ENCODE peak calls at places on chromosomes 16 and 17, in seven cellular contexts. I, D, P, V, F, T and A are unnamed samples.
A peak's percentile ranks its signal among the peaks of the same experiment; 100 is the strongest.

GRCh38 chr17:28968269-28968913 is 17.1 kb upstream of the PHF12 start:
- DNase-seq in I (no peak), D (no peak), P (no peak), V (no peak), F (no peak), T (no peak), A (no peak)

GRCh38 chr17:33385133-33385532 is 92.0 kb upstream of the ASIC2 start:
- DNase-seq in I (no peak), D (no peak), P (no peak), V (no peak), F (no peak), T (no peak), A (no peak)

GRCh38 chr16:70737377-70738082 is 51.7 kb upstream of the MTSS2 start:
- DNase-seq in I (peak; percentile 52), D (peak; percentile 83), P (peak; percentile 78), V (peak; percentile 34), F (peak; percentile 62), T (peak; percentile 89), A (peak; percentile 80)

GRCh38 chr16:11202260-11203091 is 53.5 kb downstream of the SOCS1 start:
- DNase-seq in I (no peak), D (no peak), P (no peak), V (no peak), F (no peak), T (no peak), A (peak; percentile 33)

GRCh38 chr17:74478369-74479100 is 12.1 kb downstream of the CD300A start:
- DNase-seq in I (no peak), D (no peak), P (no peak), V (no peak), F (peak; percentile 56), T (no peak), A (no peak)

GRCh38 chr17:72120878-72121163 is at the start of gene SOX9:
- DNase-seq in I (peak; percentile 92), D (peak; percentile 89), P (peak; percentile 90), V (no peak), F (peak; percentile 97), T (peak; percentile 93), A (peak; percentile 93)

GRCh38 chr17:58335779-58336455 is 7.3 kb upstream of the TSPOAP1 start:
- DNase-seq in I (no peak), D (no peak), P (no peak), V (peak; percentile 65), F (peak; percentile 32), T (no peak), A (no peak)

GRCh38 chr17:80892900-80893603 is 98.6 kb upstream of the CHMP6 start:
- DNase-seq in I (no peak), D (no peak), P (no peak), V (peak; percentile 57), F (no peak), T (no peak), A (peak; percentile 70)

GRCh38 chr16:85446846-85447656 is 166.1 kb upstream of the GSE1 start:
- DNase-seq in I (no peak), D (no peak), P (no peak), V (no peak), F (peak; percentile 63), T (no peak), A (no peak)

GRCh38 chr17:75976175-75976848 is 2.7 kb downstream of the ACOX1 start:
- DNase-seq in I (no peak), D (no peak), P (no peak), V (no peak), F (no peak), T (no peak), A (no peak)

GRCh38 chr16:84079664-84080063 is 37.1 kb upstream of the SLC38A8 start:
- DNase-seq in I (no peak), D (no peak), P (no peak), V (no peak), F (no peak), T (no peak), A (no peak)

GRCh38 chr16:67490330-67491096 is 7.2 kb upstream of the AGRP start:
- DNase-seq in I (no peak), D (no peak), P (no peak), V (no peak), F (no peak), T (no peak), A (no peak)

GRCh38 chr17:7018331-7018964 is 4.4 kb upstream of the BCL6B start:
- DNase-seq in I (no peak), D (no peak), P (peak; percentile 74), V (no peak), F (no peak), T (peak; percentile 89), A (no peak)

GRCh38 chr16:13084331-13084730 is 182.9 kb downstream of the SHISA9 start:
- DNase-seq in I (no peak), D (no peak), P (no peak), V (no peak), F (peak; percentile 65), T (no peak), A (no peak)

GRCh38 chr16:11794447-11794846 is 2.6 kb downstream of the ZC3H7A start:
- DNase-seq in I (no peak), D (no peak), P (no peak), V (no peak), F (no peak), T (no peak), A (no peak)

GRCh38 chr17:75913537-75914210 is 9.0 kb upstream of the MRPL38 start:
- DNase-seq in I (no peak), D (no peak), P (no peak), V (no peak), F (no peak), T (no peak), A (no peak)

GRCh38 chr17:31678431-31678830 is 180.6 kb downstream of the COPRS start:
- DNase-seq in I (no peak), D (no peak), P (no peak), V (no peak), F (no peak), T (peak; percentile 33), A (no peak)

GRCh38 chr17:18859256-18859655 is 1.3 kb downstream of the PRPSAP2 start:
- DNase-seq in I (no peak), D (no peak), P (no peak), V (no peak), F (no peak), T (peak; percentile 63), A (peak; percentile 58)

GRCh38 chr16:19138601-19139000 is 24.8 kb downstream of the ITPRIPL2 start:
- DNase-seq in I (peak; percentile 66), D (peak; percentile 71), P (peak; percentile 74), V (no peak), F (peak; percentile 75), T (no peak), A (peak; percentile 52)

GRCh38 chr16:89174877-89175276 is 3.3 kb downstream of the CDH15 start:
- DNase-seq in I (no peak), D (no peak), P (no peak), V (no peak), F (no peak), T (no peak), A (no peak)

GRCh38 chr16:1300664-1301476 is 8.6 kb upstream of the UBE2I start:
- DNase-seq in I (peak; percentile 70), D (peak; percentile 66), P (peak; percentile 63), V (peak; percentile 63), F (peak; percentile 74), T (no peak), A (peak; percentile 32)

GRCh38 chr17:7084058-7084457 is 4.0 kb upstream of the CLEC10A start:
- DNase-seq in I (no peak), D (no peak), P (no peak), V (no peak), F (no peak), T (no peak), A (no peak)

GRCh38 chr16:59758848-59759247 is 1024.7 kb upstream of the GOT2 start:
- DNase-seq in I (no peak), D (no peak), P (no peak), V (no peak), F (no peak), T (no peak), A (no peak)

GRCh38 chr17:28959471-28959871 is 8.2 kb upstream of the PHF12 start:
- DNase-seq in I (no peak), D (no peak), P (no peak), V (no peak), F (no peak), T (no peak), A (no peak)

GRCh38 chr17:1259910-1260389 is 10.3 kb upstream of the BHLHA9 start:
- DNase-seq in I (no peak), D (no peak), P (no peak), V (no peak), F (no peak), T (no peak), A (no peak)

GRCh38 chr16:83814654-83814985 is 6.8 kb downstream of the HSBP1 start:
- DNase-seq in I (no peak), D (no peak), P (no peak), V (no peak), F (no peak), T (no peak), A (no peak)

GRCh38 chr17:69179227-69179952 is 37.7 kb upstream of the ABCA6 start:
- DNase-seq in I (no peak), D (no peak), P (no peak), V (no peak), F (peak; percentile 10), T (no peak), A (peak; percentile 52)

GRCh38 chr17:55168970-55169687 is 95.6 kb upstream of the HLF start:
- DNase-seq in I (no peak), D (no peak), P (no peak), V (no peak), F (no peak), T (no peak), A (no peak)

GRCh38 chr16:85010931-85011845 is at the start of gene ZDHHC7:
- DNase-seq in I (peak; percentile 87), D (peak; percentile 89), P (peak; percentile 91), V (peak; percentile 78), F (peak; percentile 89), T (peak; percentile 91), A (peak; percentile 73)

GRCh38 chr16:57391708-57392107 is 12.9 kb upstream of the CCL17 start:
- DNase-seq in I (no peak), D (no peak), P (no peak), V (no peak), F (no peak), T (no peak), A (no peak)
- H3K27ac ChIP-seq in I (no peak overlapping the region), D (no peak overlapping the region), P (no peak overlapping the region), V (no peak overlapping the region), F (no peak overlapping the region), T (no peak overlapping the region), A (no peak overlapping the region)

GRCh38 chr17:10624966-10625365 is 32.1 kb downstream of the MYH3 start:
- DNase-seq in I (no peak), D (no peak), P (no peak), V (no peak), F (no peak), T (no peak), A (no peak)
- TF ChIP-seq CTCF in I (no peak), D (no peak), P (no peak), V (no peak), F (no peak), T (no peak), A (no peak)

DNA sequence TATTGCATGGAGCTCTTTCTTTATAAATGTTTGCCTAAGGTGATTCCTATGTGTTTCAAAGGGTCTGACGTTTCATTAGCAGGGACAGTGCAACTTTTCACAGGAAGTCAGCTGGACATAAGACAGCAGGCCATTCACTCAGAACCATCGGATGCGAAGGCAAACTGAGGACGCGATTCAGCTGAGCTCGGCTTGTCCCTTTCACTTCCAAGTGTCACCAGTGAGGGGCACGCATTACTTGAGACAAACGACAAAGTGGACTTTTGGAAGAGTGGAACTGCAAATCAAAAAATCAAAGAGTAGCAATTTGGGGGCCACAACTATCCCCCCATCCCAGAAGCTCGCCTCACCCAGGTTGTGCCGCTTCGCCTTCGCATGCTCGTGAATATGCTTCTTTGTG is 14.6 kb downstream of the USP22 start:
- DNase-seq in I (no peak), D (no peak), P (no peak), V (no peak), F (no peak), T (no peak), A (no peak)
- H3K27ac ChIP-seq in I (peak overlapping the region; percentile 24), D (peak overlapping the region; percentile 36), P (no peak overlapping the region), V (no peak overlapping the region), F (no peak overlapping the region), T (peak overlapping the region; percentile 47), A (no peak overlapping the region)

GRCh38 chr16:30082545-30083090 is 6.8 kb downstream of the PPP4C start:
- DNase-seq in I (no peak), D (no peak), P (no peak), V (no peak), F (no peak), T (no peak), A (no peak)
- TF ChIP-seq CTCF in I (no peak), D (no peak), P (no peak), V (no peak), F (no peak), T (no peak), A (peak; percentile 33)